ENCODE peak calls at places on chromosome 6, in four cellular contexts. A, P, X and Q are unnamed samples.

GRCh38 chr6:42359021-42359420 is 92.7 kb downstream of the TRERF1 start:
- DNase-seq in X (no peak), P (no peak), A (no peak), Q (no peak)

GRCh38 chr6:72446427-72446826 is 175.4 kb upstream of the KCNQ5 start:
- DNase-seq in X (no peak), P (no peak), A (no peak), Q (no peak)

GRCh38 chr6:2168480-2168879 is 76.9 kb downstream of the GMDS start:
- DNase-seq in P (no peak), A (no peak), X (peak), Q (no peak)

GRCh38 chr6:42742116-42742894 is 3.6 kb downstream of the TBCC start:
- DNase-seq in X (no peak), A (no peak), P (no peak), Q (no peak)

GRCh38 chr6:46719099-46719498 is 16.1 kb downstream of the PLA2G7 start:
- DNase-seq in X (no peak), A (no peak), P (no peak), Q (peak)

GRCh38 chr6:119079288-119079809 is 885 bp upstream of the FAM184A start:
- DNase-seq in A (no peak), P (no peak), X (no peak), Q (no peak)

GRCh38 chr6:36297511-36297910 is 27.7 kb downstream of the PNPLA1 start:
- DNase-seq in P (no peak), X (no peak), A (no peak), Q (no peak)

GRCh38 chr6:76342611-76343160 is 270.2 kb upstream of the IMPG1 start:
- DNase-seq in P (no peak), A (no peak), X (no peak), Q (no peak)

GRCh38 chr6:99612551-99613397 is 6.1 kb downstream of the PRDM13 start:
- DNase-seq in A (no peak), P (no peak), X (no peak), Q (no peak)

GRCh38 chr6:63351995-63352586 is 32.3 kb upstream of the LGSN start:
- DNase-seq in P (no peak), A (no peak), X (no peak), Q (peak)

GRCh38 chr6:56399250-56399671 is 151.9 kb upstream of the COL21A1 start:
- DNase-seq in P (no peak), X (no peak), A (no peak), Q (no peak)

GRCh38 chr6:101779051-101779844 is 385.7 kb downstream of the GRIK2 start:
- DNase-seq in P (no peak), A (no peak), X (no peak), Q (no peak)

GRCh38 chr6:129680633-129681032 is 29.3 kb downstream of the ARHGAP18 start:
- DNase-seq in A (no peak), P (no peak), X (no peak), Q (no peak)

GRCh38 chr6:56944651-56945050 is 10.3 kb upstream of the BEND6 start:
- DNase-seq in X (no peak), P (no peak), A (no peak), Q (no peak)

GRCh38 chr6:167932468-167933276 is 64.8 kb upstream of the KIF25 start:
- DNase-seq in P (no peak), A (no peak), X (no peak), Q (no peak)

GRCh38 chr6:31122803-31123706 is 2.8 kb upstream of the CDSN start:
- DNase-seq in X (no peak), A (peak), P (no peak), Q (no peak)

GRCh38 chr6:113481441-113481840 is 375.7 kb upstream of the MARCKS start:
- DNase-seq in P (no peak), X (no peak), A (no peak), Q (no peak)

GRCh38 chr6:2895072-2895471 is 8.0 kb downstream of the SERPINB9 start:
- DNase-seq in X (no peak), P (no peak), A (no peak), Q (no peak)

GRCh38 chr6:33259032-33259431 is 12.6 kb downstream of the VPS52 start:
- DNase-seq in P (no peak), X (no peak), A (no peak), Q (no peak)

GRCh38 chr6:33251390-33252012 is 20.2 kb downstream of the VPS52 start:
- DNase-seq in P (no peak), X (no peak), A (no peak), Q (no peak)

GRCh38 chr6:33250731-33251130 is 20.9 kb downstream of the VPS52 start:
- DNase-seq in A (no peak), P (no peak), X (no peak), Q (no peak)

GRCh38 chr6:33252758-33253157 is 18.9 kb downstream of the VPS52 start:
- DNase-seq in X (no peak), A (no peak), P (no peak), Q (no peak)

DNA sequence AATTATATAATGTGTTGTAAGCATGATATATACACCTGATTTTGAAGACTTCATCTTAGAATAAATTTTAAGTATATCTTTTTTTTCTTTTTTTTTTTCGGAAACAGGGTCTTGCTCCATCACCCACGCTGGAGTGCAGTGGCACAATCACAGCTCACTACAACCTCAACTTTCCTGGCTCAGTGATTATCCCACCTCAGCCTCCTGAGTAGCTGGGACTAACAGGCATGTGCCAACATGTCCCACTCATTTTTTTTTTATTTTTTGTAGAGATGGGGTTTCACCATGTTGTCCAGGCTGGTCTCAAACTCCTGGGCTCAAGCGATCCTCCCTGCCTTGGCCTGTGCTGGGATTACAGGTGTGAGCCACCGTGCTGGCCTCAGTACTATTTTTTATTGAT is 17.1 kb downstream of the VPS52 start:
- DNase-seq in X (no peak), A (no peak), P (no peak), Q (no peak)
- TF ChIP-seq CTCF in X (no peak), A (no peak), P (no peak), Q (no peak)

GRCh38 chr6:125918681-125919566 is 37.6 kb upstream of the HINT3 start:
- DNase-seq in X (no peak), A (peak), P (no peak), Q (peak)
- H3K4me3 ChIP-seq in X (peak), A (peak), P (no peak), Q (peak)

GRCh38 chr6:66926060-66926459 is 1219.0 kb upstream of the EYS start:
- DNase-seq in X (no peak), A (no peak), P (no peak), Q (no peak)
- TF ChIP-seq CTCF in X (no peak), A (no peak), P (no peak), Q (no peak)

DNA sequence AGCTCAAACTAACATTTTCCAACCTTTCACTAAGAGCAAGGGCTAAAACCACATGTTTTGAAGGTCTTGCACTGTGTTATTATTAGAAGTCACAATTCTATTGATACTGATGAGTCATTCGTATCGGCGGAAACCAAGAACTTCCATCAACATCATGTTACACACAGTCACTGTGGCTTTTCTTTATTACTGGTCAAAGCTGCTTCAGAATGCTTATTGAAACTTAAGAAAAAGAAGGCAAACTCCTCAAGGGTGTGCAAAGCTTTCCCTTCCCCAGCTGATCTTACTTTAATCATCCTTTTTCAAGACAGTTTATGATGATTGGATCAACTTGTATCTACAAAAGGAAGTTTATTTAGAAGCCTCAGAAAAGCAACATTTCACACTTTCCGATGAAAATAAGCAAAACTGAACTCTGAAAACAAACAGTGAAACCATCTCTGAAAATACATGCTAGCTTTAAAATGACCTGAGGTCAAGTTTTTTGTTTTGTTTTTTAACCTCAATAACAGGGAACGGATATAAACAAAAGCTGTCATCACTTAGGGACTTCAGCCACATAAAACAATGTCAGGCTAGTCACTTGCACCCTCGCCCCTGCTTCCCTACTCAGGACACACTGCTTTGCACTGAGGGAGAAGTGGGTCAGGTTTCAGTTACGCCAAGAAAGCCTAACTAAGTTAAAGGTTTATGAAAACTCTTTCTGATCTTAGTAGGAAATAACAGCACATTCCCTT is 11.7 kb downstream of the BACH2 start:
- DNase-seq in P (no peak), X (no peak), A (no peak), Q (no peak)
- H3K4me3 ChIP-seq in P (peak), X (no peak), A (peak), Q (peak)

DNA sequence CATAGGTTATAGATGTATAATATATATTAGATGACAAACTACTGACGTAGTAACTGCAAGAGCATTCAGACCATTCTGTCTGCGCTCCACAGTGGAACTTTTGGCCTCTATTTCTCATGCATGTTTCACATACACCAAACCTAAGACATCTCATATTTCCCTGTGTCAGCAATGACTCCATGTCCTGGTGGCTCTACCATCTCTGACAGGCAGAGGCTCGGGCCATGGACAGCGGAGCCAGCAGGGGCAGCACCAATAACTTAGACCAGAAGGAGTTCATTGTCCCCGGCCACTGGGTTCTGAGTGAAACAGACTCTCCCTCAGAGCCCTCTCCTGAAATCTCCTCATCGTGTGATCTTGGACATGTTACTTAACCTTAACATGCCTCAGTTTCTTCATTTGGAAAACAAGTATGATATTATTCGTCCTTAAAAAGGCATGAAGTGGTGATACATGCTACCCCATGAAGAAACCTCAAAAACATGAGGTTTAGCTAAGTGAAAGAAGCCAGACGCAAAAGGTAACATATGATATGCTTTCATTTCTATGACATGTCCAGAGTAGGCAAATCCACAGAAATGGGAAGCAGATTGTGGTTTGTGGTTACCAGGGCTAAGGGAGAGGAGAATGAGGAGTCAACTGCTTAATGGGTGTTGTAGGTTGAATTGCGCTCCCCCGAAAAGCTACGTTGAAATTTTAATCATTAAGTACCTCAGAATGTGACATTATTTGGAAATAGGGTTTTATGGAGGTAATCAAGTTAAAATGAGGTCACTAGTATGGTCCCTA is 564.0 kb upstream of the JARID2 start:
- DNase-seq in X (no peak), A (no peak), P (no peak), Q (no peak)
- TF ChIP-seq CTCF in X (no peak), A (no peak), P (no peak), Q (no peak)

GRCh38 chr6:32947552-32948465 is 5.1 kb downstream of the HLA-DMA start:
- DNase-seq in A (no peak), P (no peak), X (no peak), Q (no peak)
- H3K4me3 ChIP-seq in A (no peak), P (no peak), X (no peak), Q (no peak)

DNA sequence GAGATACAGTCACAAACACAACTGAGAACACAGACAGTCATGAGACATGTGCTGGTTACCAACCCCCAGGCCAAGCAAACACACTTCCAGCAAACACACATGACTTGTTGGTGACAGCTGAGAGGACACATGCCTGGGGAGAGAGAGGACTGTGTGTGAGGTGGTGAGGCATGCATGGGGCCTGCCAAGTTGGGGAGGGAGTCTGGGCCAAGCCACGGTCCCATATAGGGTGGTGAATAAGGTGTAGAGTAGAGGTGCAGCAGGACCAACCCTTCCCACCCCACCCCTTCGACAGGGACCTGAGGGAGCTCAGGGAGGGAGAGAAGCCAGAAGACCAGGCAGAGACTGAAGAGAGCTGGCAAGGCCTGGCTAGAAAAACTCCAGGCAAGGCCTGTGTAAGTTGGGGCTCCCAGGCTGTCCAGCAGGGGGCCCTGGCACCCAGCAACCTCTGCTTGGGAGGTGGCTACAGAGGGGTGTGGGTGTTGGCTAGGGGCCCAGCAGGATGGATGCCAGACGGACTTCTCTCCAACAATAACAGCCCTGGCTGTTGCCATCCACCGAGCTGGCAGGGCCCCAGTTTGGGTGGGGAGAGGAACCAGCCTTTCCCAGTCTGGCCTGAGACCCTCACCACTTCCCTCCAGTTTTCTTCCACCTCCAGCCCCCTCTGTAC is 2.0 kb upstream of the SLC29A1 start:
- DNase-seq in X (no peak), P (peak), A (peak), Q (peak)
- TF ChIP-seq CTCF in X (peak), P (peak), A (no peak), Q (peak)